ENCODE peak calls at places on chromosomes 1 and 21, in eight cellular contexts. One of them, this sample, is unnamed.

GRCh38 chr1:224622831-224623230 is 6.7 kb downstream of the CNIH3 start:
- DNase-seq in PC-3: no peak
- DNase-seq in central memory CD8-positive, alpha-beta T cell: no peak
- DNase-seq in HTR-8/SVneo: no peak
- DNase-seq in AG08396: no peak
- DNase-seq in HCEC 1CT: no peak
- DNase-seq in EL: no peak
- DNase-seq in OCI-M1: no peak
- DNase-seq in this sample: no peak

GRCh38 chr1:162151900-162152829 is 82.7 kb downstream of the NOS1AP start:
- DNase-seq in PC-3: no peak
- DNase-seq in central memory CD8-positive, alpha-beta T cell: no peak
- DNase-seq in HTR-8/SVneo: no peak
- DNase-seq in AG08396: no peak
- DNase-seq in HCEC 1CT: no peak
- DNase-seq in EL: peak
- DNase-seq in OCI-M1: peak
- DNase-seq in this sample: peak

GRCh38 chr1:244273845-244274619 is 177.7 kb downstream of the ADSS2 start:
- DNase-seq in PC-3: peak
- DNase-seq in central memory CD8-positive, alpha-beta T cell: no peak
- DNase-seq in HTR-8/SVneo: peak
- DNase-seq in AG08396: peak
- DNase-seq in HCEC 1CT: peak
- DNase-seq in EL: peak
- DNase-seq in OCI-M1: no peak
- DNase-seq in this sample: peak

GRCh38 chr1:46002751-46003150 is 129.7 kb downstream of the PIK3R3 start:
- DNase-seq in PC-3: no peak
- DNase-seq in central memory CD8-positive, alpha-beta T cell: no peak
- DNase-seq in HTR-8/SVneo: no peak
- DNase-seq in AG08396: no peak
- DNase-seq in HCEC 1CT: no peak
- DNase-seq in EL: no peak
- DNase-seq in OCI-M1: no peak
- DNase-seq in this sample: no peak

GRCh38 chr1:41498391-41498790 is 13.9 kb upstream of the EDN2 start:
- DNase-seq in PC-3: peak
- DNase-seq in central memory CD8-positive, alpha-beta T cell: no peak
- DNase-seq in HTR-8/SVneo: no peak
- DNase-seq in AG08396: no peak
- DNase-seq in HCEC 1CT: no peak
- DNase-seq in EL: peak
- DNase-seq in OCI-M1: no peak
- DNase-seq in this sample: no peak

GRCh38 chr1:150613061-150613920 is 16.1 kb downstream of the ENSA start:
- DNase-seq in PC-3: peak
- DNase-seq in central memory CD8-positive, alpha-beta T cell: no peak
- DNase-seq in HTR-8/SVneo: peak
- DNase-seq in AG08396: no peak
- DNase-seq in HCEC 1CT: peak
- DNase-seq in EL: peak
- DNase-seq in OCI-M1: peak
- DNase-seq in this sample: peak

GRCh38 chr1:248618878-248619277 is 16.0 kb downstream of the OR2T11 start:
- DNase-seq in PC-3: peak
- DNase-seq in central memory CD8-positive, alpha-beta T cell: no peak
- DNase-seq in HTR-8/SVneo: peak
- DNase-seq in AG08396: peak
- DNase-seq in HCEC 1CT: peak
- DNase-seq in EL: peak
- DNase-seq in OCI-M1: peak
- DNase-seq in this sample: no peak

GRCh38 chr1:196651637-196652215 is at the start of gene CFH:
- DNase-seq in PC-3: peak
- DNase-seq in central memory CD8-positive, alpha-beta T cell: no peak
- DNase-seq in HTR-8/SVneo: peak
- DNase-seq in AG08396: peak
- DNase-seq in HCEC 1CT: peak
- DNase-seq in EL: peak
- DNase-seq in OCI-M1: peak
- DNase-seq in this sample: peak

GRCh38 chr1:40353081-40353480 is 20.4 kb upstream of the SMAP2 start:
- DNase-seq in PC-3: no peak
- DNase-seq in central memory CD8-positive, alpha-beta T cell: no peak
- DNase-seq in HTR-8/SVneo: no peak
- DNase-seq in AG08396: no peak
- DNase-seq in HCEC 1CT: no peak
- DNase-seq in EL: no peak
- DNase-seq in OCI-M1: no peak
- DNase-seq in this sample: no peak

GRCh38 chr1:224528900-224529299 is 87.2 kb upstream of the CNIH3 start:
- DNase-seq in PC-3: peak
- DNase-seq in central memory CD8-positive, alpha-beta T cell: no peak
- DNase-seq in HTR-8/SVneo: peak
- DNase-seq in AG08396: peak
- DNase-seq in HCEC 1CT: peak
- DNase-seq in EL: peak
- DNase-seq in OCI-M1: no peak
- DNase-seq in this sample: no peak

GRCh38 chr1:173062156-173062938 is 11.6 kb upstream of the TNFSF18 start:
- DNase-seq in PC-3: peak
- DNase-seq in central memory CD8-positive, alpha-beta T cell: no peak
- DNase-seq in HTR-8/SVneo: peak
- DNase-seq in AG08396: peak
- DNase-seq in HCEC 1CT: peak
- DNase-seq in EL: peak
- DNase-seq in OCI-M1: peak
- DNase-seq in this sample: peak

GRCh38 chr1:160154790-160155189 is 3.4 kb downstream of the ATP1A4 start:
- DNase-seq in PC-3: no peak
- DNase-seq in central memory CD8-positive, alpha-beta T cell: no peak
- DNase-seq in HTR-8/SVneo: no peak
- DNase-seq in AG08396: no peak
- DNase-seq in HCEC 1CT: no peak
- DNase-seq in EL: no peak
- DNase-seq in OCI-M1: peak
- DNase-seq in this sample: no peak

GRCh38 chr1:208235983-208236761 is 8.0 kb downstream of the PLXNA2 start:
- DNase-seq in PC-3: no peak
- DNase-seq in central memory CD8-positive, alpha-beta T cell: no peak
- DNase-seq in HTR-8/SVneo: no peak
- DNase-seq in AG08396: peak
- DNase-seq in HCEC 1CT: peak
- DNase-seq in EL: peak
- DNase-seq in OCI-M1: no peak
- DNase-seq in this sample: peak

GRCh38 chr1:13807213-13807612 is 107.2 kb downstream of the PRDM2 start:
- DNase-seq in PC-3: peak
- DNase-seq in central memory CD8-positive, alpha-beta T cell: no peak
- DNase-seq in HTR-8/SVneo: peak
- DNase-seq in AG08396: peak
- DNase-seq in HCEC 1CT: no peak
- DNase-seq in EL: peak
- DNase-seq in OCI-M1: peak
- DNase-seq in this sample: no peak

GRCh38 chr1:223363856-223364684 is at the start of gene SUSD4:
- DNase-seq in PC-3: peak
- DNase-seq in central memory CD8-positive, alpha-beta T cell: peak
- DNase-seq in HTR-8/SVneo: peak
- DNase-seq in AG08396: peak
- DNase-seq in HCEC 1CT: no peak
- DNase-seq in EL: peak
- DNase-seq in OCI-M1: no peak
- DNase-seq in this sample: no peak

GRCh38 chr1:3692593-3692992 is 40.3 kb downstream of the TP73 start:
- DNase-seq in PC-3: no peak
- DNase-seq in central memory CD8-positive, alpha-beta T cell: no peak
- DNase-seq in HTR-8/SVneo: no peak
- DNase-seq in AG08396: no peak
- DNase-seq in HCEC 1CT: no peak
- DNase-seq in EL: no peak
- DNase-seq in OCI-M1: no peak
- DNase-seq in this sample: no peak

GRCh38 chr1:18632711-18633427 is 2.2 kb downstream of the PAX7 start:
- DNase-seq in PC-3: no peak
- DNase-seq in central memory CD8-positive, alpha-beta T cell: no peak
- DNase-seq in HTR-8/SVneo: no peak
- DNase-seq in AG08396: no peak
- DNase-seq in HCEC 1CT: no peak
- DNase-seq in EL: no peak
- DNase-seq in OCI-M1: no peak
- DNase-seq in this sample: no peak

GRCh38 chr1:246987083-246987690 is 20.7 kb downstream of the ZNF695 start:
- DNase-seq in PC-3: peak
- DNase-seq in central memory CD8-positive, alpha-beta T cell: no peak
- DNase-seq in HTR-8/SVneo: no peak
- DNase-seq in AG08396: no peak
- DNase-seq in HCEC 1CT: no peak
- DNase-seq in EL: peak
- DNase-seq in OCI-M1: peak
- DNase-seq in this sample: no peak

GRCh38 chr1:85134583-85135455 is 66.0 kb downstream of the SYDE2 start:
- DNase-seq in PC-3: peak
- DNase-seq in central memory CD8-positive, alpha-beta T cell: no peak
- DNase-seq in HTR-8/SVneo: peak
- DNase-seq in AG08396: peak
- DNase-seq in HCEC 1CT: peak
- DNase-seq in EL: peak
- DNase-seq in OCI-M1: no peak
- DNase-seq in this sample: no peak

GRCh38 chr1:12052008-12052573 is 11.0 kb upstream of the TNFRSF8 start:
- DNase-seq in PC-3: peak
- DNase-seq in central memory CD8-positive, alpha-beta T cell: no peak
- DNase-seq in HTR-8/SVneo: peak
- DNase-seq in AG08396: peak
- DNase-seq in HCEC 1CT: peak
- DNase-seq in EL: peak
- DNase-seq in OCI-M1: peak
- DNase-seq in this sample: peak

GRCh38 chr1:3275471-3276340 is 178.8 kb upstream of the ARHGEF16 start:
- DNase-seq in PC-3: no peak
- DNase-seq in central memory CD8-positive, alpha-beta T cell: no peak
- DNase-seq in HTR-8/SVneo: no peak
- DNase-seq in AG08396: no peak
- DNase-seq in HCEC 1CT: no peak
- DNase-seq in EL: no peak
- DNase-seq in OCI-M1: no peak
- DNase-seq in this sample: no peak

GRCh38 chr21:19999369-20000272 is 998.6 kb upstream of the NCAM2 start:
- DNase-seq in PC-3: no peak
- DNase-seq in central memory CD8-positive, alpha-beta T cell: no peak
- DNase-seq in HTR-8/SVneo: no peak
- DNase-seq in AG08396: no peak
- DNase-seq in HCEC 1CT: no peak
- DNase-seq in EL: no peak
- DNase-seq in OCI-M1: peak
- DNase-seq in this sample: no peak

GRCh38 chr1:51044834-51045233 is 57.2 kb upstream of the C1orf185 start:
- DNase-seq in PC-3: peak
- DNase-seq in central memory CD8-positive, alpha-beta T cell: no peak
- DNase-seq in HTR-8/SVneo: no peak
- DNase-seq in AG08396: no peak
- DNase-seq in HCEC 1CT: peak
- DNase-seq in EL: peak
- DNase-seq in OCI-M1: peak
- DNase-seq in this sample: no peak

GRCh38 chr1:185376840-185377635 is 60.0 kb upstream of the IVNS1ABP start:
- DNase-seq in PC-3: no peak
- DNase-seq in central memory CD8-positive, alpha-beta T cell: no peak
- DNase-seq in HTR-8/SVneo: no peak
- DNase-seq in AG08396: no peak
- DNase-seq in HCEC 1CT: no peak
- DNase-seq in EL: peak
- DNase-seq in OCI-M1: no peak
- DNase-seq in this sample: no peak

GRCh38 chr1:235105051-235106043 is 23.3 kb downstream of the TOMM20 start:
- DNase-seq in PC-3: no peak
- DNase-seq in central memory CD8-positive, alpha-beta T cell: no peak
- DNase-seq in HTR-8/SVneo: no peak
- DNase-seq in AG08396: no peak
- DNase-seq in HCEC 1CT: peak
- DNase-seq in EL: peak
- DNase-seq in OCI-M1: peak
- DNase-seq in this sample: no peak

GRCh38 chr1:119010201-119010600 is 22.1 kb upstream of the TBX15 start:
- DNase-seq in PC-3: no peak
- DNase-seq in central memory CD8-positive, alpha-beta T cell: no peak
- DNase-seq in HTR-8/SVneo: no peak
- DNase-seq in AG08396: no peak
- DNase-seq in HCEC 1CT: peak
- DNase-seq in EL: peak
- DNase-seq in OCI-M1: no peak
- DNase-seq in this sample: no peak